ENCODE peak calls at places on chromosomes 13 and 19, in five cellular contexts. G is NCI-H1436; D is lung microvascular endothelial cell; M is activated T-helper 9 cell treated with anti-CD3 and anti-CD28 coated beads, Interleukin-2, amount 50 U/mL, for 16 hours; C is COLO829. V is an unnamed sample.

GRCh38 chr19:41299046-41299754 is 10.8 kb upstream of the CCDC97 start:
- DNase-seq in M (no peak), G (no peak), D (no peak), C (no peak), V (no peak)

GRCh38 chr13:33252103-33252502 is 33.5 kb downstream of the STARD13 start:
- DNase-seq in G (no peak), D (no peak), M (no peak), C (no peak), V (no peak)

GRCh38 chr13:70253834-70254233 is 145.6 kb upstream of the KLHL1 start:
- DNase-seq in G (peak; percentile 76), D (no peak), C (no peak), M (no peak), V (no peak)

GRCh38 chr13:109655206-109655600 is 131.2 kb downstream of the IRS2 start:
- DNase-seq in G (no peak), M (no peak), D (no peak), C (peak; percentile 49), V (no peak)

GRCh38 chr13:32309812-32310706 is 5.1 kb downstream of the ZAR1L start:
- DNase-seq in G (no peak), C (peak; percentile 28), D (peak; percentile 78), M (no peak), V (peak; percentile 52)

GRCh38 chr13:90545070-90545840 is 802.2 kb upstream of the MIR17HG start:
- DNase-seq in G (no peak), M (no peak), C (no peak), D (peak; percentile 18), V (peak; percentile 27)

GRCh38 chr19:17751103-17751911 is at the start of gene FCHO1:
- DNase-seq in C (no peak), G (peak; percentile 39), M (peak; percentile 78), D (no peak), V (no peak)

GRCh38 chr13:97659602-97660001 is 225.6 kb downstream of the RAP2A start:
- DNase-seq in M (no peak), D (peak; percentile 47), G (no peak), C (peak; percentile 20), V (no peak)

GRCh38 chr19:9427941-9428340 is 7.4 kb downstream of the ZNF266 start:
- DNase-seq in C (no peak), M (no peak), D (no peak), G (no peak), V (no peak)

GRCh38 chr19:17075860-17076538 is 422 bp downstream of the MYO9B start:
- DNase-seq in D (peak; percentile 32), M (peak; percentile 34), C (no peak), G (peak; percentile 40), V (peak; percentile 57)

GRCh38 chr19:51771369-51771768 is 10.4 kb downstream of the FPR2 start:
- DNase-seq in M (no peak), G (no peak), D (no peak), C (no peak), V (no peak)

GRCh38 chr13:62747629-62748028 is 1332.0 kb upstream of the PCDH20 start:
- DNase-seq in M (no peak), G (no peak), C (peak; percentile 46), D (no peak), V (no peak)

GRCh38 chr19:35080613-35081170 is 34.9 kb upstream of the FXYD3 start:
- DNase-seq in G (no peak), M (no peak), C (no peak), D (no peak), V (no peak)

GRCh38 chr19:56567274-56568120 is at the start of gene ZNF470:
- DNase-seq in D (peak; percentile 95), M (peak; percentile 80), G (peak; percentile 92), C (peak; percentile 91), V (peak; percentile 93)

GRCh38 chr19:18297308-18297707 is 15.9 kb upstream of the JUND start:
- DNase-seq in G (no peak), M (no peak), C (no peak), D (peak; percentile 52), V (no peak)

GRCh38 chr13:44815507-44816074 is 173.7 kb downstream of the NUFIP1 start:
- DNase-seq in G (no peak), D (no peak), M (no peak), C (peak; percentile 62), V (peak; percentile 60)

GRCh38 chr19:5877869-5878268 is 7.5 kb upstream of the FUT5 start:
- DNase-seq in M (no peak), G (no peak), D (no peak), C (peak; percentile 22), V (no peak)

GRCh38 chr13:19056355-19056880 is 125.2 kb downstream of the TUBA3C start:
- DNase-seq in G (no peak), C (no peak), M (no peak), D (no peak), V (no peak)

GRCh38 chr19:34837262-34837661 is 64.2 kb upstream of the ZNF599 start:
- DNase-seq in M (no peak), C (no peak), D (peak; percentile 98), G (no peak), V (peak; percentile 96)

GRCh38 chr13:76225815-76226489 is 589.8 kb downstream of the LMO7 start:
- DNase-seq in G (no peak), D (no peak), C (no peak), M (no peak), V (no peak)

GRCh38 chr13:43206858-43207257 is 183.5 kb downstream of the DNAJC15 start:
- DNase-seq in M (no peak), D (no peak), C (no peak), G (no peak), V (no peak)

V was measured in dermis microvascular lymphatic vessel endothelial cell.